ENCODE peak calls at places on chromosomes 5 and 9, in seven cellular contexts. S, N, H, K, M, Z and L are unnamed samples.

GRCh38 chr9:113649054-113649453 is 185.5 kb downstream of the RGS3 start:
- DNase-seq in S (no peak), N (no peak), H (peak; percentile 96), K (no peak), M (peak; percentile 97), Z (no peak), L (peak; percentile 40)

GRCh38 chr5:110377411-110378392 is 348.8 kb downstream of the TMEM232 start:
- DNase-seq in S (peak; percentile 2), N (no peak), H (no peak), K (peak; percentile 8), M (no peak), Z (no peak), L (no peak)

GRCh38 chr5:14076566-14076965 is 66.6 kb upstream of the TRIO start:
- DNase-seq in S (no peak), N (no peak), H (no peak), K (no peak), M (no peak), Z (no peak), L (no peak)

GRCh38 chr5:174503461-174504265 is 220.7 kb upstream of the MSX2 start:
- DNase-seq in S (peak; percentile 74), N (no peak), H (peak; percentile 98), K (peak; percentile 92), M (no peak), Z (no peak), L (peak; percentile 20)

GRCh38 chr9:37262410-37262809 is 142.0 kb downstream of the ZCCHC7 start:
- DNase-seq in S (peak; percentile 8), N (no peak), H (peak; percentile 31), K (peak; percentile 8), M (no peak), Z (no peak), L (peak; percentile 22)

GRCh38 chr9:91586282-91586681 is 162.7 kb upstream of the NFIL3 start:
- DNase-seq in S (no peak), N (no peak), H (no peak), K (no peak), M (no peak), Z (no peak), L (no peak)

GRCh38 chr5:159341914-159342313 is 11.6 kb upstream of the IL12B start:
- DNase-seq in S (peak; percentile 71), N (peak; percentile 57), H (peak; percentile 47), K (peak; percentile 89), M (no peak), Z (no peak), L (peak; percentile 7)

GRCh38 chr5:138282918-138283742 is 8.7 kb upstream of the GFRA3 start:
- DNase-seq in S (peak; percentile 64), N (no peak), H (peak; percentile 13), K (peak; percentile 68), M (peak; percentile 0), Z (no peak), L (peak; percentile 59)